ENCODE peak calls at places on chromosomes 4 and X, in four cellular contexts. D, P, F and V are unnamed samples.

GRCh38 chr4:128298852-128299251 is 11.2 kb upstream of the PGRMC2 start:
- DNase-seq in D (no peak), P (no peak), F (no peak), V (no peak)

GRCh38 chrX:119410027-119410819 is 11.1 kb downstream of the SLC25A43 start:
- DNase-seq in D (no peak), P (no peak), F (no peak), V (peak; percentile 60)

GRCh38 chr4:152146244-152146643 is 385.4 kb upstream of the GATB start:
- DNase-seq in D (no peak), P (no peak), F (no peak), V (no peak)

GRCh38 chr4:94468093-94468492 is 16.4 kb downstream of the PDLIM5 start:
- DNase-seq in D (no peak), P (no peak), F (no peak), V (no peak)

GRCh38 chr4:109406337-109406931 is 27.2 kb upstream of the SEC24B start:
- DNase-seq in D (no peak), P (peak; percentile 28), F (no peak), V (no peak)

GRCh38 chr4:187209921-187210613 is 486.4 kb upstream of the FAT1 start:
- DNase-seq in D (no peak), P (no peak), F (no peak), V (no peak)

GRCh38 chrX:154603438-154604430 is 15.3 kb downstream of the CTAG1B start:
- DNase-seq in D (no peak), P (peak; percentile 56), F (peak; percentile 17), V (no peak)

GRCh38 chrX:12149670-12150407 is 11.6 kb downstream of the FRMPD4 start:
- DNase-seq in D (no peak), P (no peak), F (no peak), V (no peak)

GRCh38 chrX:17474892-17475291 is 99.9 kb downstream of the NHS start:
- DNase-seq in D (no peak), P (no peak), F (no peak), V (no peak)

GRCh38 chr4:140186651-140187315 is 32.8 kb upstream of the MAML3 start:
- DNase-seq in D (no peak), P (peak; percentile 30), F (no peak), V (peak; percentile 50)

GRCh38 chrX:21745756-21746155 is 12.2 kb downstream of the SMPX start:
- DNase-seq in D (no peak), P (no peak), F (no peak), V (peak; percentile 36)

GRCh38 chr4:106868381-106869035 is 167.6 kb downstream of the DKK2 start:
- DNase-seq in D (no peak), P (no peak), F (no peak), V (no peak)

GRCh38 chrX:40318076-40318475 is 220.3 kb upstream of the BCOR start:
- DNase-seq in D (no peak), P (no peak), F (no peak), V (no peak)

GRCh38 chr4:7052923-7053715 is 9.9 kb downstream of the TADA2B start:
- DNase-seq in D (peak; percentile 93), P (no peak), F (no peak), V (peak; percentile 46)

GRCh38 chrX:16445166-16445752 is 204.7 kb upstream of the S100G start:
- DNase-seq in D (no peak), P (peak; percentile 36), F (no peak), V (peak; percentile 39)

GRCh38 chr4:8916251-8916913 is 44.7 kb upstream of the HMX1 start:
- DNase-seq in D (peak; percentile 64), P (no peak), F (no peak), V (peak; percentile 16)

GRCh38 chr4:22179124-22179874 is 230.7 kb upstream of the KCNIP4 start:
- DNase-seq in D (no peak), P (no peak), F (no peak), V (no peak)

GRCh38 chr4:153616005-153616555 is 68.0 kb upstream of the TLR2 start:
- DNase-seq in D (peak; percentile 21), P (no peak), F (no peak), V (no peak)

GRCh38 chr4:152983774-152984411 is 47.8 kb downstream of the FHDC1 start:
- DNase-seq in D (peak; percentile 41), P (no peak), F (no peak), V (no peak)

GRCh38 chr4:137454767-137455166 is 77.5 kb downstream of the PCDH18 start:
- DNase-seq in D (no peak), P (no peak), F (no peak), V (no peak)

GRCh38 chrX:14359727-14360126 is 169.6 kb upstream of the GLRA2 start:
- DNase-seq in D (no peak), P (no peak), F (no peak), V (no peak)

GRCh38 chrX:6002056-6002455 is 226.6 kb downstream of the NLGN4X start:
- DNase-seq in D (no peak), P (no peak), F (no peak), V (no peak)

GRCh38 chrX:107849747-107850478 is 24.2 kb downstream of the MID2 start:
- DNase-seq in D (no peak), P (no peak), F (no peak), V (no peak)

GRCh38 chr4:67035501-67035900 is 509.8 kb downstream of the CENPC start:
- DNase-seq in D (no peak), P (no peak), F (no peak), V (no peak)

GRCh38 chr4:127425911-127426310 is 206.8 kb upstream of the INTU start:
- DNase-seq in D (no peak), P (no peak), F (no peak), V (no peak)

GRCh38 chr4:83516042-83516772 is 19.7 kb upstream of the GPAT3 start:
- DNase-seq in D (no peak), P (no peak), F (no peak), V (no peak)

GRCh38 chr4:2786152-2786671 is 6.7 kb upstream of the SH3BP2 start:
- DNase-seq in D (peak; percentile 84), P (no peak), F (no peak), V (peak; percentile 22)

GRCh38 chr4:112327950-112328349 is 30.8 kb downstream of the ALPK1 start:
- DNase-seq in D (peak; percentile 62), P (no peak), F (no peak), V (no peak)

DNA sequence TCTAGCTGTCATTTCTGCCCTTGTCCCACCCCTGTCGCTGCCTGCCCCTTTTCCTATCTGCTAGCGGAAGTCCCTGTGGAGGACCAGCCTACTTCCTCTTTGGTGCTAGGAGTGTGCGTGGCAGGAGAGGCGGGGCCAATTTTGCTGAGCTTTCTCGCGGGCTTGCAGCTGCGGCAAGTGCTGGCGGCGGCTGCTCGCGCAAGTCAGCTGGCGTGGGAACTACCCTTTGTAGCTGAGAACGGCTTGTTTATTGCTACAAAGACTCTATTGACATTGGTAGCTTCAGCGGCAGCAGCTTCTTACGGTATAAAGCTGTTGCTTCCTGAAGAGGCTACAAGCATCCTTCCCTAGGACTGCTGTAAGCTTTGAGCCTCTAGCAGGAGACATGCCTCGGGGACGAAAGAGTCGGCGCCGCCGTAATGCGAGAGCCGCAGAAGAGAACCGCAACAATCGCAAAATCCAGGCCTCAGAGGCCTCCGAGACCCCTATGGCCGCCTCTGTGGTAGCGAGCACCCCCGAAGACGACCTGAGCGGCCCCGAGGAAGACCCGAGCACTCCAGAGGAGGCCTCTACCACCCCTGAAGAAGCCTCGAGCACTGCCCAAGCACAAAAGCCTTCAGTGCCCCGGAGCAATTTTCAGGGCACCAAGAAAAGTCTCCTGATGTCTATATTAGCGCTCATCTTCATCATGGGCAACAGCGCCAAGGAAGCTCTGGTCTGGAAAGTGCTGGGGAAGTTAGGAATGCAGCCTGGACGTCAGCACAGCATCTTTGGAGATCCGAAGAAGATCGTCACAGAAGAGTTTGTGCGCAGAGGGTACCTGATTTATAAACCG is at the start of gene MAGEH1:
- DNase-seq in D (peak; percentile 93), P (no peak), F (peak; percentile 87), V (peak; percentile 81)
- TF ChIP-seq POLR2AphosphoS5 in D (peak; percentile 92), P (peak; percentile 25), F (no peak), V (peak; percentile 79)

GRCh38 chrX:644304-645023 is 13.9 kb downstream of the SHOX start:
- DNase-seq in D (no peak), P (no peak), F (peak; percentile 78), V (no peak)

GRCh38 chrX:646796-647195 is 16.2 kb downstream of the SHOX start:
- DNase-seq in D (no peak), P (no peak), F (no peak), V (no peak)

GRCh38 chrX:646228-646495 is 15.6 kb downstream of the SHOX start:
- DNase-seq in D (no peak), P (no peak), F (no peak), V (no peak)

GRCh38 chrX:643911-644303 is 13.3 kb downstream of the SHOX start:
- DNase-seq in D (no peak), P (no peak), F (no peak), V (no peak)

GRCh38 chrX:645024-645376 is 14.4 kb downstream of the SHOX start:
- DNase-seq in D (no peak), P (no peak), F (no peak), V (no peak)
- H3K4me3 ChIP-seq in D (no peak overlapping the region), P (no peak overlapping the region), F (no peak overlapping the region), V (no peak overlapping the region)

DNA sequence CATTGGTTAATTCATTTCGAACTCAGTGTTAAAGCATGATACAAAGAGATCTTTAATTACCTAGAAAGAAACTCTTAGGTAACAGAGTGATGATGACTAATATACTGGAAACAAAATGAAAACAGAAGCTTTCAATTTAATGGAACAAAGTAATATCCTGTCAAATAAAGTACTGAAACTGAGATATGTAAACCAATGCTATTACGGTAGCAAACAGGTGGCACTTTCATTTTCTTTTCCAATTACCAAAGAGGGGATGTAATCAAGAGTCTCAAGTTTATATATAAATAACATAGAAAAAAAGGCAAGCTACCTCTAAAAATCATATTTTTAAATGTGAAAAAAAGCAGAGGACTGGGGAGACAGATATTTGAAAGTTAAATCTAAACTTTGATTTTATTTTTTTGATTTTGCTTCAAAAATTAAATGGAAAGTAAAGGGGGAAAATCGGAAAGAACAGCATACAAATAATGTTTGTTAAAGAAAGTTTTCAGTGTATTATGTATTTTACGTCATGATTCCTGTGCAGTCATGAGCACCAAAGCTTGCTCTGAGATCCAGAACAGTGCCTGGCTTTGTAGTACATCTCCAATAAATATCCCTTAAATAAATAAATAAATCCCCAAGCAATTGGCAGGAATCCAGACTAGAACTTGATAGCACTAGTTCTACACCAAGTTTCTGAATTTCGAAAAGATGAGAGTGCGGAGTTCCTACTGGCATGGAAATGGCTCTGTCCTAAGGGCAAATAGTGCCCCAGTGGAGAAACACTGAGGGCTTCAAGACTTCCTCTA is 25.0 kb upstream of the RAPGEF2 start:
- DNase-seq in D (no peak), P (no peak), F (no peak), V (no peak)
- TF ChIP-seq POLR2AphosphoS5 in D (no peak), P (no peak), F (no peak), V (no peak)

GRCh38 chr4:61202100-61202637 is 2.0 kb downstream of the ADGRL3 start:
- DNase-seq in D (peak; percentile 69), P (no peak), F (peak; percentile 79), V (no peak)

GRCh38 chr4:61200195-61200990 is at the start of gene ADGRL3:
- DNase-seq in D (peak; percentile 71), P (no peak), F (peak; percentile 83), V (no peak)

GRCh38 chr4:61200991-61201526 is 933 bp downstream of the ADGRL3 start:
- DNase-seq in D (no peak), P (no peak), F (no peak), V (no peak)

GRCh38 chr4:61202638-61203495 is 2.7 kb downstream of the ADGRL3 start:
- DNase-seq in D (no peak), P (no peak), F (peak; percentile 52), V (no peak)

GRCh38 chr4:61201562-61202099 is 1.5 kb downstream of the ADGRL3 start:
- DNase-seq in D (no peak), P (no peak), F (peak; percentile 77), V (no peak)
- H3K4me3 ChIP-seq in D (peak overlapping the region; percentile 28), P (peak overlapping the region; percentile 46), F (peak overlapping the region; percentile 60), V (peak overlapping the region; percentile 89)